ENCODE peak calls at places on chromosomes 2 and 18, in ten cellular contexts. F is activated CD8-positive, alpha-beta memory T cell treated with anti-CD3 and anti-CD28 coated beads for 48 hours; R is cardiac septum; S is stimulated activated naive CD4-positive, alpha-beta T cell; E is esophagus squamous epithelium; P is cardiac fibroblast; J is activated naive CD4-positive, alpha-beta T cell treated with Interleukin-2 at 50 U/mL for 16 hours; Q is Panc1; V is stimulated activated naive CD8-positive, alpha-beta T cell treated with anti-CD3 and anti-CD28 coated beads, Interleukin-15, Interleukin-2, amounts not matched to agents 100 U/mL and 50 U/mL, for 24 hours; M is NCI-H1092. X is an unnamed sample.

GRCh38 chr2:58606799-58607198 is 365.7 kb upstream of the FANCL start:
- DNase-seq in F (no peak), R (no peak), S (no peak), E (no peak), P (no peak), J (no peak), Q (no peak), V (no peak), M (no peak), X (no peak)

GRCh38 chr18:37452697-37453385 is 112.8 kb downstream of the CELF4 start:
- DNase-seq in F (no peak), R (no peak), S (no peak), E (no peak), P (peak), J (no peak), Q (no peak), V (no peak), M (no peak), X (no peak)

GRCh38 chr2:47230418-47230817 is 75.3 kb upstream of the STPG4 start:
- DNase-seq in F (no peak), R (no peak), S (no peak), E (no peak), P (peak), J (no peak), Q (no peak), V (no peak), M (no peak), X (peak)

GRCh38 chr2:1708476-1709334 is 35.6 kb downstream of the PXDN start:
- DNase-seq in F (no peak), R (no peak), S (no peak), E (no peak), P (peak), J (no peak), Q (no peak), V (no peak), M (no peak), X (peak)

GRCh38 chr2:79596403-79596802 is 83.6 kb downstream of the CTNNA2 start:
- DNase-seq in F (no peak), R (no peak), S (no peak), E (no peak), P (no peak), J (no peak), Q (no peak), V (no peak), M (no peak), X (no peak)

GRCh38 chr18:75215663-75216062 is 5.1 kb downstream of the TSHZ1 start:
- DNase-seq in F (no peak), R (no peak), S (no peak), E (no peak), P (no peak), J (no peak), Q (no peak), V (no peak), M (no peak), X (no peak)

GRCh38 chr2:120486946-120487345 is 141.0 kb downstream of the INHBB start:
- DNase-seq in F (no peak), R (no peak), S (no peak), E (no peak), P (no peak), J (no peak), Q (no peak), V (no peak), M (no peak), X (no peak)

GRCh38 chr2:74020717-74021406 is 36.2 kb downstream of the TET3 start:
- DNase-seq in F (no peak), R (no peak), S (no peak), E (no peak), P (no peak), J (no peak), Q (no peak), V (no peak), M (no peak), X (no peak)

GRCh38 chr2:102241616-102242260 is 54.9 kb downstream of the IL1RL2 start:
- DNase-seq in F (no peak), R (no peak), S (no peak), E (no peak), P (peak), J (no peak), Q (no peak), V (no peak), M (no peak), X (no peak)

GRCh38 chr2:202290970-202291369 is 25.4 kb downstream of the NOP58 start:
- DNase-seq in F (no peak), R (no peak), S (no peak), E (no peak), P (peak), J (no peak), Q (no peak), V (no peak), M (no peak), X (no peak)

GRCh38 chr18:10271481-10271880 is 183.0 kb upstream of the APCDD1 start:
- DNase-seq in F (no peak), R (no peak), S (no peak), E (no peak), P (peak), J (no peak), Q (no peak), V (no peak), M (no peak), X (no peak)

GRCh38 chr2:12928197-12928596 is 211.5 kb downstream of the TRIB2 start:
- DNase-seq in F (no peak), R (no peak), S (no peak), E (no peak), P (peak), J (no peak), Q (no peak), V (no peak), M (no peak), X (no peak)

GRCh38 chr2:84830095-84830494 is 50.8 kb downstream of the TRABD2A start:
- DNase-seq in F (no peak), R (peak), S (no peak), E (no peak), P (no peak), J (no peak), Q (no peak), V (no peak), M (no peak), X (no peak)

GRCh38 chr2:43112155-43112554 is 114.3 kb downstream of the ZFP36L2 start:
- DNase-seq in F (no peak), R (no peak), S (no peak), E (no peak), P (no peak), J (no peak), Q (no peak), V (no peak), M (no peak), X (no peak)

GRCh38 chr2:240013343-240013742 is 11.8 kb downstream of the NDUFA10 start:
- DNase-seq in F (no peak), R (no peak), S (no peak), E (no peak), P (peak), J (no peak), Q (no peak), V (no peak), M (no peak), X (no peak)

GRCh38 chr18:63111549-63112402 is 207.8 kb downstream of the BCL2 start:
- DNase-seq in F (no peak), R (no peak), S (no peak), E (no peak), P (no peak), J (no peak), Q (no peak), V (no peak), M (no peak), X (no peak)

GRCh38 chr18:23998811-23999210 is 15.7 kb upstream of the TTC39C start:
- DNase-seq in F (no peak), R (no peak), S (no peak), E (no peak), P (no peak), J (no peak), Q (no peak), V (no peak), M (peak), X (no peak)

GRCh38 chr2:191539068-191539467 is 138.9 kb upstream of the NABP1 start:
- DNase-seq in F (no peak), R (no peak), S (no peak), E (no peak), P (peak), J (peak), Q (no peak), V (peak), M (no peak), X (no peak)

GRCh38 chr2:96602330-96602823 is 35.7 kb downstream of the KANSL3 start:
- DNase-seq in F (no peak), R (no peak), S (no peak), E (no peak), P (no peak), J (no peak), Q (no peak), V (no peak), M (no peak), X (no peak)

GRCh38 chr2:72980535-72981217 is 63.4 kb downstream of the EMX1 start:
- DNase-seq in F (no peak), R (no peak), S (no peak), E (no peak), P (peak), J (no peak), Q (no peak), V (no peak), M (no peak), X (no peak)

GRCh38 chr2:149575277-149575676 is 12.3 kb downstream of the MMADHC start:
- DNase-seq in F (no peak), R (no peak), S (no peak), E (no peak), P (no peak), J (no peak), Q (no peak), V (no peak), M (no peak), X (no peak)

GRCh38 chr2:200378652-200379290 is 72.3 kb downstream of the SPATS2L start:
- DNase-seq in F (no peak), R (no peak), S (no peak), E (no peak), P (peak), J (no peak), Q (no peak), V (no peak), M (no peak), X (no peak)

GRCh38 chr2:228039752-228040534 is 141.5 kb downstream of the SPHKAP start:
- DNase-seq in F (no peak), R (no peak), S (no peak), E (no peak), P (peak), J (no peak), Q (no peak), V (no peak), M (no peak), X (no peak)

GRCh38 chr2:54942373-54942772 is 107.9 kb downstream of the RTN4 start:
- DNase-seq in F (no peak), R (no peak), S (no peak), E (no peak), P (no peak), J (no peak), Q (no peak), V (peak), M (no peak), X (no peak)

GRCh38 chr2:107810734-107811133 is 16.0 kb upstream of the RGPD4 start:
- DNase-seq in F (no peak), R (no peak), S (no peak), E (no peak), P (no peak), J (no peak), Q (no peak), V (no peak), M (no peak), X (no peak)

GRCh38 chr2:216799873-216800421 is 59.9 kb downstream of the TNP1 start:
- DNase-seq in F (no peak), R (no peak), S (no peak), E (no peak), P (no peak), J (no peak), Q (no peak), V (no peak), M (no peak), X (peak)

GRCh38 chr2:182941939-182942338 is 75.5 kb upstream of the FRZB start:
- DNase-seq in F (no peak), R (no peak), S (no peak), E (no peak), P (no peak), J (no peak), Q (no peak), V (no peak), M (no peak), X (no peak)

GRCh38 chr18:68301436-68301835 is 413.5 kb downstream of the TMX3 start:
- DNase-seq in F (no peak), R (no peak), S (no peak), E (no peak), P (no peak), J (no peak), Q (no peak), V (no peak), M (no peak), X (no peak)

GRCh38 chr2:71456617-71457016 is 3.3 kb downstream of the DYSF start:
- DNase-seq in F (no peak), R (peak), S (no peak), E (no peak), P (no peak), J (no peak), Q (no peak), V (no peak), M (no peak), X (no peak)

GRCh38 chr2:190447766-190448165 is 39.6 kb downstream of the MFSD6 start:
- DNase-seq in F (no peak), R (no peak), S (no peak), E (no peak), P (no peak), J (no peak), Q (no peak), V (no peak), M (no peak), X (no peak)

GRCh38 chr2:45700407-45701013 is 49.0 kb downstream of the PRKCE start:
- DNase-seq in F (no peak), R (no peak), S (no peak), E (no peak), P (no peak), J (no peak), Q (no peak), V (no peak), M (no peak), X (no peak)

GRCh38 chr2:173075781-173076556 is at the start of gene MAP3K20:
- DNase-seq in F (peak), R (peak), S (no peak), E (no peak), P (peak), J (peak), Q (no peak), V (peak), M (peak), X (peak)

GRCh38 chr18:35582310-35582682 is 756 bp downstream of the GALNT1 start:
- DNase-seq in F (no peak), R (no peak), S (no peak), E (no peak), P (no peak), J (no peak), Q (no peak), V (no peak), M (no peak), X (no peak)